ENCODE peak calls at places on chromosomes 12 and 14, in six cellular contexts. T is GM19239, I is tibial artery, W is A549, A is iPS-NIHi11, B is T-helper 17 cell. N is an unnamed sample.

GRCh38 chr14:94172545-94172944 is 1.6 kb upstream of the PPP4R4 start:
- DNase-seq in W (no peak), B (no peak), I (no peak), A (no peak), T (no peak), N (no peak)

GRCh38 chr14:87133073-87133815 is 859.7 kb downstream of the GALC start:
- DNase-seq in A (no peak), T (no peak), I (no peak), B (no peak), W (no peak), N (no peak)

GRCh38 chr14:99330316-99331240 is 58.6 kb upstream of the BCL11B start:
- DNase-seq in W (no peak), A (no peak), I (no peak), B (no peak), T (no peak), N (no peak)

GRCh38 chr12:116559330-116560080 is at the start of gene MAP1LC3B2:
- DNase-seq in A (no peak), I (peak), W (no peak), T (peak), B (peak), N (peak)

GRCh38 chr12:40152783-40153383 is 47.0 kb upstream of the SLC2A13 start:
- DNase-seq in W (no peak), I (peak), B (peak), T (no peak), A (peak), N (peak)

GRCh38 chr14:95157987-95158712 is 821 bp upstream of the DICER1 start:
- DNase-seq in W (peak), I (no peak), T (peak), B (no peak), A (peak), N (no peak)

GRCh38 chr12:31866523-31866922 is 92.7 kb upstream of the RESF1 start:
- DNase-seq in B (no peak), T (no peak), W (no peak), A (no peak), I (no peak), N (no peak)

GRCh38 chr12:14858513-14858912 is 15.2 kb upstream of the ART4 start:
- DNase-seq in B (no peak), I (no peak), T (no peak), W (no peak), A (no peak), N (no peak)

GRCh38 chr12:132608231-132609171 is 1.9 kb downstream of the LRCOL1 start:
- DNase-seq in T (no peak), W (no peak), B (no peak), A (no peak), I (no peak), N (no peak)

GRCh38 chr14:103696466-103697071 is 18.7 kb downstream of the XRCC3 start:
- DNase-seq in B (no peak), A (peak), T (no peak), W (no peak), I (no peak), N (no peak)

GRCh38 chr12:64171715-64172114 is 50.4 kb downstream of the KICS2 start:
- DNase-seq in W (peak), I (no peak), B (no peak), T (no peak), A (no peak), N (no peak)

GRCh38 chr12:50786498-50787231 is 22.8 kb downstream of the ATF1 start:
- DNase-seq in W (peak), A (peak), B (no peak), T (no peak), I (no peak), N (peak)

GRCh38 chr12:46089414-46090162 is 99.2 kb upstream of the SCAF11 start:
- DNase-seq in W (no peak), A (no peak), I (no peak), T (no peak), B (no peak), N (peak)

GRCh38 chr12:52244615-52244994 is 11.6 kb downstream of the KRT7 start:
- DNase-seq in B (no peak), W (no peak), I (no peak), T (no peak), A (no peak), N (peak)

GRCh38 chr14:99982449-99983250 is 82.6 kb upstream of the EVL start:
- DNase-seq in A (peak), I (no peak), T (no peak), W (peak), B (peak), N (peak)

GRCh38 chr12:42794811-42795210 is 205.3 kb upstream of the PRICKLE1 start:
- DNase-seq in A (no peak), B (no peak), I (no peak), T (no peak), W (no peak), N (no peak)

GRCh38 chr12:81329088-81329487 is 251.2 kb downstream of the ACSS3 start:
- DNase-seq in T (no peak), A (peak), W (no peak), I (no peak), B (no peak), N (peak)

GRCh38 chr14:69999246-69999645 is 120.0 kb downstream of the SMOC1 start:
- DNase-seq in T (no peak), I (no peak), B (no peak), A (no peak), W (peak), N (peak)

GRCh38 chr12:132447731-132448452 is 42.1 kb upstream of the FBRSL1 start:
- DNase-seq in I (no peak), W (no peak), A (no peak), B (no peak), T (no peak), N (no peak)

GRCh38 chr14:99189201-99189801 is 82.7 kb downstream of the BCL11B start:
- DNase-seq in A (no peak), T (no peak), W (no peak), I (no peak), B (no peak), N (no peak)

GRCh38 chr12:57868870-57869609 is 22.5 kb upstream of the CTDSP2 start:
- DNase-seq in A (no peak), W (no peak), I (peak), T (no peak), B (no peak), N (no peak)

GRCh38 chr12:59403259-59403932 is 192.4 kb upstream of the SLC16A7 start:
- DNase-seq in I (peak), T (peak), W (peak), B (no peak), A (peak), N (peak)

GRCh38 chr12:49036029-49036428 is 17.5 kb upstream of the PRKAG1 start:
- DNase-seq in W (no peak), I (no peak), T (no peak), A (no peak), B (no peak), N (no peak)

GRCh38 chr12:47014474-47014873 is 64.9 kb upstream of the PCED1B start:
- DNase-seq in W (no peak), I (no peak), T (no peak), A (no peak), B (no peak), N (peak)

GRCh38 chr12:49942512-49942893 is 8.0 kb upstream of the AQP2 start:
- DNase-seq in T (no peak), A (no peak), I (no peak), B (no peak), W (no peak), N (no peak)

GRCh38 chr14:56194062-56194461 is 75.9 kb downstream of the PELI2 start:
- DNase-seq in A (no peak), W (no peak), B (no peak), I (no peak), T (no peak), N (no peak)

GRCh38 chr12:99911076-99911475 is 73.7 kb downstream of the ANKS1B start:
- DNase-seq in A (no peak), T (no peak), W (peak), B (no peak), I (peak), N (peak)

GRCh38 chr12:95411466-95411865 is 62.5 kb upstream of the METAP2 start:
- DNase-seq in W (no peak), I (no peak), T (no peak), A (no peak), B (no peak), N (no peak)

GRCh38 chr12:111766608-111767361 is at the start of gene ALDH2:
- DNase-seq in A (peak), B (no peak), W (peak), T (no peak), I (peak), N (peak)

GRCh38 chr14:31880935-31881334 is 196.2 kb upstream of the ARHGAP5 start:
- DNase-seq in B (no peak), T (no peak), I (no peak), A (peak), W (peak), N (peak)

GRCh38 chr12:112848972-112849371 is 57.4 kb downstream of the RPH3A start:
- DNase-seq in B (no peak), W (no peak), I (no peak), A (no peak), T (no peak), N (no peak)

GRCh38 chr12:22755629-22756028 is 130.7 kb downstream of the ETNK1 start:
- DNase-seq in W (no peak), B (no peak), T (no peak), I (no peak), A (no peak), N (no peak)

GRCh38 chr14:89007906-89008305 is 183.5 kb downstream of the TTC8 start:
- DNase-seq in A (no peak), W (no peak), B (no peak), I (no peak), T (no peak), N (no peak)

GRCh38 chr12:109910969-109911348 is 10.9 kb downstream of the TCHP start:
- DNase-seq in T (no peak), B (no peak), I (no peak), A (peak), W (peak), N (peak)

GRCh38 chr14:52801014-52801708 is 9.8 kb upstream of the GNPNAT1 start:
- DNase-seq in A (no peak), I (no peak), T (no peak), W (no peak), B (no peak), N (no peak)

GRCh38 chr12:124681779-124682391 is 114.5 kb upstream of the NCOR2 start:
- DNase-seq in B (no peak), T (no peak), I (peak), A (no peak), W (peak), N (no peak)

GRCh38 chr14:80055912-80056801 is 155.1 kb downstream of the DIO2 start:
- DNase-seq in B (no peak), W (peak), A (peak), T (no peak), I (peak), N (peak)